ENCODE peak calls at places on chromosome 17, in seven cellular contexts. F is suprapubic skin, T is GM23248, D is cardiac fibroblast, H is thoracic aorta, A is epithelial cell of esophagus, Y is fibroblast of lung. R is an unnamed sample.

GRCh38 chr17:68383443-68384321 is 73.6 kb downstream of the WIPI1 start:
- DNase-seq in T (peak; percentile 91), A (no peak), F (peak; percentile 62), D (peak; percentile 94), Y (peak; percentile 94), H (no peak), R (peak; percentile 84)

GRCh38 chr17:45320349-45320930 is 3.6 kb upstream of the MAP3K14 start:
- DNase-seq in D (peak; percentile 32), F (no peak), H (no peak), T (peak; percentile 84), A (no peak), Y (peak; percentile 42), R (peak; percentile 66)

GRCh38 chr17:15271731-15272130 is 6.6 kb upstream of the PMP22 start:
- DNase-seq in T (peak; percentile 62), F (no peak), D (no peak), A (no peak), Y (no peak), H (no peak), R (no peak)

GRCh38 chr17:18108400-18109312 is at the start of gene MYO15A:
- DNase-seq in A (no peak), F (no peak), H (no peak), Y (no peak), T (no peak), D (no peak), R (no peak)

GRCh38 chr17:16288860-16289571 is 64.3 kb downstream of the CENPV start:
- DNase-seq in F (no peak), H (no peak), D (no peak), Y (no peak), T (no peak), A (no peak), R (no peak)

GRCh38 chr17:29078183-29079045 is 35.5 kb downstream of the PIPOX start:
- DNase-seq in H (no peak), A (peak; percentile 29), F (no peak), T (peak; percentile 47), Y (no peak), D (peak; percentile 37), R (no peak)

GRCh38 chr17:55668581-55668980 is 54.1 kb downstream of the TMEM100 start:
- DNase-seq in T (no peak), F (no peak), D (no peak), A (no peak), Y (no peak), H (no peak), R (no peak)

GRCh38 chr17:45845376-45846185 is 900 bp downstream of the SPPL2C start:
- DNase-seq in A (no peak), T (no peak), F (no peak), D (no peak), Y (no peak), H (no peak), R (no peak)

GRCh38 chr17:10875411-10875810 is 37.5 kb upstream of the PIRT start:
- DNase-seq in F (no peak), Y (no peak), T (peak; percentile 44), D (peak; percentile 2), H (no peak), A (no peak), R (no peak)

GRCh38 chr17:28503420-28503819 is 2.7 kb upstream of the FOXN1 start:
- DNase-seq in T (no peak), A (no peak), D (no peak), Y (no peak), F (no peak), H (no peak), R (no peak)

GRCh38 chr17:76427457-76428231 is 25.3 kb downstream of the UBE2O start:
- DNase-seq in H (no peak), D (peak; percentile 79), A (no peak), Y (peak; percentile 76), T (peak; percentile 49), F (no peak), R (no peak)

GRCh38 chr17:48198950-48199541 is 91.5 kb downstream of the SNX11 start:
- DNase-seq in F (no peak), H (no peak), T (no peak), Y (no peak), A (no peak), D (no peak), R (no peak)
- H3K4me3 ChIP-seq in F (no peak overlapping the region), H (no peak overlapping the region), T (no peak overlapping the region), Y (no peak overlapping the region), A (no peak overlapping the region), D (no peak overlapping the region), R (no peak overlapping the region)

GRCh38 chr17:7673239-7673638 is 14.1 kb downstream of the TP53 start:
- DNase-seq in T (no peak), A (no peak), F (no peak), H (no peak), D (no peak), Y (peak; percentile 14), R (no peak)

GRCh38 chr17:7674934-7675333 is 12.4 kb downstream of the TP53 start:
- DNase-seq in D (no peak), H (no peak), Y (no peak), F (no peak), A (no peak), T (no peak), R (no peak)

GRCh38 chr17:7676533-7676932 is 10.8 kb downstream of the TP53 start:
- DNase-seq in H (no peak), D (no peak), A (no peak), Y (no peak), T (no peak), F (no peak), R (no peak)

DNA sequence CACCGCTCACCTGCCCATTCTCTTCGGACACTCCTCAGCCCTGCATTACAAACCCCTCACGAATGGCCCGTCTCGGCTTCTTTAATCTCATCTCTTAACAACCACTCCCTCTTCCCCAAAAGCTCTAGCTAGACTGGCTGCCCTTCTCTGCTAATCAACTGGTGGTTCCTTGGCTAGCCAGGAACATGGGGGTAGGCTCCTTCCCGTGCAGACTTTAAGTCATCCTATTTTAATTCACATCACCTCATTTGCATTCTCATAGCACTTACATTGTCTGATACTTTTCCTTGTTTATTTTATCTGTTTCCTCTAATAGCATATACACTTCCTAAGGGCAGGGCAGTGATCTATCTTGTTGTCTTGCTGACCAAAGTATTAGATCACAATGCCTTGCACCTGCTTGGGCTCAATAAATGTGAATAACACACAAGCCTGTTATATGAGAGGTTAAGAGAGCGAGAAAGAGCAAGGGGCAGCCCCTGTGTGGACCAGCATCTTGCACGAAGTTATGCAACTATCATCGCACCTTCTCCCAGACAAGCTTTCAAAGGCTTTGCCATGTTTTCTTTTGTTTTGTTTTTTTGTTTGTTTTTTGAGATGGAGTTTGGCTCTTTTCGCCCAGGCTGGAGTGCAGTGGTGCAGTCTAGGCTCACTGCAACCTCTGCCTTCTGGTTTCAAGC is 9.8 kb downstream of the TP53 start:
- DNase-seq in F (no peak), Y (no peak), T (no peak), A (no peak), H (no peak), D (no peak), R (no peak)
- H3K4me3 ChIP-seq in F (no peak overlapping the region), Y (no peak overlapping the region), T (no peak overlapping the region), A (no peak overlapping the region), H (no peak overlapping the region), D (no peak overlapping the region), R (no peak overlapping the region)

GRCh38 chr17:13725286-13725990 is 123.7 kb upstream of the HS3ST3A1 start:
- DNase-seq in H (no peak), Y (peak; percentile 71), F (no peak), A (no peak), T (peak; percentile 82), D (peak; percentile 55), R (no peak)
- H3K4me3 ChIP-seq in H (no peak overlapping the region), Y (no peak overlapping the region), F (no peak overlapping the region), A (no peak overlapping the region), T (no peak overlapping the region), D (no peak overlapping the region), R (no peak overlapping the region)

DNA sequence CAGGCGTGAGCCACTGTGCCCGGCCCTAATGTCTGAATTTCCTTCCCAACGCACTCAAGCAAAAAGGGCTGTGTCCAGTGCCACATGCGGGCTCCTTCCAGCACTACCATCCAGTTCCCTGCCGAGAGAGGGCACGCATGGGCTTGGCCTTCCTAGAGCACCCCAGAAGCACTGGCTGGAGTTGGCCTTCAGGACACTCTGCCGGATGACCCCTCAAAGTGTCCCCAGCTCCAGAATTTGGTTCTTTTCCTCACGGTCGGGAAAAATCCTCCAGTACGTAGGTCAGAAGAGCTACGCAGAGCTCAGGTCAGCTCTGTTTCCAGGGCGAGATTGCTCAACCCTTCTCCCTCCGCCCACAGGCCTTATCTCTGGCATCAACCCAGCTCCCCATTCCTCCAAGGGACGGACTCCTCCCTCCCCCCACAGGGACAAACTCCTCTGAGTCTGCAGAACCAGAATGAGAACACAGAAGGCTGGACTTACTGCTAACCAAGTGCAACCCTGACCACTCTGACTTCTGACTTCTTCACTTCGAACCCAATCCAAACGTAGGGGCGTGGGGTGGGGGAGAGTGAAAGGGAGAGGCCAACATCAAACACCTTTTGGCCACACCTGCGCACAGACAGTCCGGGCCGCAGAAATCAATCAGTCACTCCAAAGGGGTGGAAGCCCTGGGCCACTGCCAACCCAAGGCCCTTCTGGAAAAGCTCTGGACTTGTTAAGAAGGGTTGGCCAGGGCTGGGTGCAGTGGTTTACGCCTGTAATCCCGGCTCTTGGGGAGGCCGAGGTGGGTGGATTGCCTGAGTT is 3.6 kb downstream of the CDC42EP4 start:
- DNase-seq in T (peak; percentile 80), Y (peak; percentile 95), F (peak; percentile 81), A (peak; percentile 54), D (peak; percentile 97), H (peak; percentile 67), R (peak; percentile 46)
- H3K4me3 ChIP-seq in T (peak overlapping the region; percentile 92), Y (peak overlapping the region; percentile 100), F (peak overlapping the region; percentile 77), A (peak overlapping the region; percentile 14), D (peak overlapping the region; percentile 22), H (peak overlapping the region; percentile 96), R (peak overlapping the region; percentile 95)

GRCh38 chr17:77528516-77529327 is 388.0 kb downstream of the SEC14L1 start:
- DNase-seq in H (no peak), F (peak; percentile 52), Y (no peak), D (no peak), A (no peak), T (no peak), R (no peak)
- H3K4me3 ChIP-seq in H (peak overlapping the region; percentile 59), F (peak overlapping the region; percentile 42), Y (peak overlapping the region; percentile 20), D (no peak overlapping the region), A (no peak overlapping the region), T (peak overlapping the region; percentile 46), R (peak overlapping the region; percentile 38)